ENCODE peak calls at places on chromosomes 6 and 20, in nine cellular contexts. S is CD8-positive, alpha-beta T cell; M is HepG2; P is CD8-positive, alpha-beta memory T cell; A is lung; F is stomach; L is ovary; V is HL-60; K is right cardiac atrium. X is an unnamed sample. For H3K27me3, the result is how much of the 10 kb centered on the place peaks cover.

GRCh38 chr6:452301-453067 is 60.9 kb downstream of the IRF4 start:
- DNase-seq in A (no peak), F (no peak), V (no peak), K (no peak), P (no peak), M (no peak), L (no peak), S (no peak), X (no peak)

GRCh38 chr20:1441133-1441532 is 25.5 kb downstream of the NSFL1C start:
- DNase-seq in M (no peak), K (no peak), A (no peak), P (no peak), S (no peak), V (no peak), L (no peak), F (no peak), X (no peak)

GRCh38 chr6:106959985-106960384 is 14.5 kb downstream of the CD24 start:
- DNase-seq in P (no peak), K (no peak), S (no peak), F (no peak), L (no peak), V (peak), M (no peak), A (no peak), X (no peak)

GRCh38 chr6:31821301-31822037 is 6.1 kb upstream of the HSPA1B start:
- DNase-seq in P (no peak), F (peak), S (no peak), M (no peak), K (peak), L (peak), A (peak), V (peak), X (no peak)

GRCh38 chr6:108222504-108222903 is 38.3 kb downstream of the SNX3 start:
- DNase-seq in F (no peak), M (no peak), S (no peak), P (no peak), V (no peak), A (no peak), L (no peak), K (no peak), X (no peak)

GRCh38 chr6:167015302-167015701 is 16.1 kb downstream of the CEP43 start:
- DNase-seq in F (no peak), V (no peak), M (no peak), S (no peak), A (no peak), L (no peak), K (no peak), P (no peak), X (no peak)

GRCh38 chr20:1302578-1303541 is 26.1 kb downstream of the SDCBP2 start:
- DNase-seq in L (no peak), A (no peak), F (no peak), K (no peak), V (peak), M (no peak), P (no peak), S (no peak), X (no peak)

GRCh38 chr6:3921663-3922062 is 72.5 kb downstream of the FAM50B start:
- DNase-seq in L (no peak), V (no peak), F (no peak), S (no peak), K (no peak), A (no peak), P (no peak), M (no peak), X (no peak)

GRCh38 chr6:159203304-159204005 is 34.3 kb downstream of the FNDC1 start:
- DNase-seq in A (no peak), S (no peak), V (no peak), K (no peak), L (no peak), M (no peak), P (no peak), F (no peak), X (no peak)

GRCh38 chr20:20371133-20371532 is 3.2 kb downstream of the INSM1 start:
- DNase-seq in L (no peak), S (no peak), K (no peak), P (no peak), V (no peak), M (no peak), F (no peak), A (no peak), X (no peak)
- H3K27me3 ChIP-seq in L (under half), S (under half), K (under half), P (under half), V (half or more), M (half or more), F (half or more), A (under half), X (half or more)

GRCh38 chr20:4813076-4813838 is 91.5 kb downstream of the PRND start:
- DNase-seq in K (peak), F (no peak), S (no peak), V (peak), M (no peak), P (no peak), L (peak), A (no peak), X (no peak)
- H3K27ac ChIP-seq in K (peak), F (peak), S (peak), V (peak), M (no peak), P (peak), L (peak), A (peak), X (peak)

GRCh38 chr20:56360133-56360898 is 1.5 kb downstream of the FAM210B start:
- DNase-seq in F (no peak), S (no peak), A (no peak), K (no peak), M (peak), L (peak), V (no peak), P (no peak), X (no peak)
- H3K27me3 ChIP-seq in F (under half), S (under half), A (under half), K (under half), M (under half), L (under half), V (under half), P (under half), X (under half)

GRCh38 chr20:58698741-58699141 is 6.1 kb downstream of the NPEPL1 start:
- DNase-seq in P (no peak), F (no peak), L (no peak), A (no peak), K (no peak), S (no peak), V (no peak), M (no peak), X (no peak)
- H3K27ac ChIP-seq in P (no peak), F (no peak), L (no peak), A (no peak), K (no peak), S (no peak), V (no peak), M (no peak), X (no peak)

GRCh38 chr20:51024761-51025160 is 1.9 kb upstream of the KCNG1 start:
- DNase-seq in K (no peak), M (no peak), L (no peak), S (no peak), A (no peak), F (no peak), P (no peak), V (no peak), X (no peak)
- H3K27me3 ChIP-seq in K (under half), M (half or more), L (under half), S (under half), A (under half), F (half or more), P (under half), V (under half), X (half or more)

GRCh38 chr20:44233436-44234016 is 13.6 kb upstream of the GDAP1L1 start:
- DNase-seq in S (no peak), P (no peak), A (no peak), F (no peak), L (no peak), V (no peak), K (no peak), M (no peak), X (no peak)

GRCh38 chr20:44231713-44232468 is 15.2 kb upstream of the GDAP1L1 start:
- DNase-seq in L (no peak), V (no peak), M (peak), F (no peak), A (no peak), P (no peak), K (no peak), S (no peak), X (no peak)

GRCh38 chr20:44235702-44236101 is 11.4 kb upstream of the GDAP1L1 start:
- DNase-seq in L (no peak), F (no peak), P (no peak), K (no peak), S (no peak), A (no peak), M (no peak), V (no peak), X (no peak)

GRCh38 chr20:44231193-44231592 is 15.9 kb upstream of the GDAP1L1 start:
- DNase-seq in P (no peak), V (no peak), M (peak), A (no peak), K (no peak), L (no peak), S (no peak), F (no peak), X (no peak)

DNA sequence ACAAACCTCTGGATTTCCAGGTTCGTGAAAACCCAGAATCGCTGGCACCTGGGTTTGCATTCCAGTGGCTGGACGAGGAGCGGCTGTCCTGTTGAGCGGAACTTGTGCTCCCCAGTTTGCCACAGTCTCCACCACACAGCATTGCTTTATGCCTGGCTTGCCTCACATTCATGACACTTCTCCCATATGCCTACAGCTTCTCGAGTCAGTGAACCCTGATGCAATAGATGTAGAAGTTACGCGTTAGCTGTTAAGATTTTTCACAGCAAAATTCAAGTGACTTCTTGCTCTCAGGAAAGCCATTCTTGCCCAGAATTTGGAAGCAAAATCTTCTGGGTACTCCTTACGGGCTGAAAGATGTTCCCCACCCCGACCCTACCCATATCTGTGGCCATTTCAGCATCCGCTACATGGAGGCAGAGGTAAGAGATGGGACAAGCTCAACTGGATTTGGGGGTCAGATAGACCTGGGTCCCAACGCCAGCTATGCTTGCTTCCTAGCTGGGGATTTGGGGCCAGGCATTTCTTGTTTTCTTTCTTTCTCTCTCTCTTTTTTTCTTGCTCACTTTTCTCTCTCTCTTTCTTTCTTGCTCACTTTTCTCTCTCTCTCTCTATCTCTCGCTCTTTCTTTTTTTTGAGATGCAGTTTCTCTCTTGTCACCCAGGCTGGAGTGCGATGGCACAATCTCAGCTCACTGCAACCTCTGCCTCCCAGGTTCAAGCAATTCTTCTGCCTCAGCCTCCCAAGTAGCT is 12.4 kb upstream of the GDAP1L1 start:
- DNase-seq in S (no peak), K (no peak), M (no peak), V (no peak), P (no peak), F (no peak), A (no peak), L (no peak), X (no peak)
- H3K27ac ChIP-seq in S (no peak), K (no peak), M (no peak), V (no peak), P (no peak), F (no peak), A (no peak), L (no peak), X (no peak)

GRCh38 chr6:170096191-170096802 is 194.6 kb downstream of the DLL1 start:
- DNase-seq in P (no peak), A (no peak), S (no peak), L (peak), V (no peak), M (no peak), F (peak), K (peak), X (no peak)
- H3K27me3 ChIP-seq in P (under half), A (under half), S (under half), L (under half), V (under half), M (half or more), F (under half), K (under half), X (under half)

GRCh38 chr6:44201638-44202303 is 15.0 kb upstream of the MYMX start:
- DNase-seq in M (no peak), P (no peak), F (no peak), S (no peak), V (no peak), A (no peak), K (no peak), L (no peak), X (no peak)

GRCh38 chr6:44201200-44201599 is 15.5 kb upstream of the MYMX start:
- DNase-seq in P (no peak), F (peak), K (no peak), M (no peak), S (no peak), A (no peak), V (no peak), L (no peak), X (no peak)

GRCh38 chr6:44202332-44202971 is 14.3 kb upstream of the MYMX start:
- DNase-seq in L (no peak), P (no peak), F (no peak), M (no peak), A (no peak), V (no peak), S (no peak), K (no peak), X (no peak)

GRCh38 chr6:44198684-44199083 is 18.0 kb upstream of the MYMX start:
- DNase-seq in A (no peak), S (no peak), P (no peak), L (no peak), V (no peak), F (no peak), K (no peak), M (no peak), X (no peak)

DNA sequence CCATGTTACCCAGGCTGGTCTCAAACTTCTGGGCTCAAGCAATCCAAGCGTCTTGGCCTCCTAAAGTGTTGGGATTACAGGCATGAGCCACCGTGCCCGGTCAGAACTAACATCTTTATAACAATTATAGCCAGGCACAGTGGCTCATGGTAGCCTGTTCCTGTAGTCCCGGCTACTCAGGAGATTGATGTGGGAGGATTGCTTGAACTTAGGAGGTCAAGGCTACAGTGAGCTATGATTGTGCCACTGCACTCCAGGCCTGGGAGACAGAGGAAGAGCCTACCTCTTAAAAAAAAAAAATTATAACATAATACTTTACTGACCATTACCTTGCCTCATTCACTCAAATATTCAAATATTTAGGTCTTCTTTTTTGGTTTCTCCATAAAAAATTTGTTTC is 16.8 kb upstream of the MYMX start:
- DNase-seq in M (no peak), S (no peak), L (no peak), P (no peak), K (no peak), F (no peak), V (no peak), A (no peak), X (no peak)
- H3K27ac ChIP-seq in M (no peak), S (no peak), L (no peak), P (no peak), K (no peak), F (no peak), V (no peak), A (no peak), X (no peak)